ENCODE peak calls at places on chromosomes 3 and 15, in eight cellular contexts. One of them, this sample, is unnamed.

GRCh38 chr15:28896944-28897343 is 11.2 kb downstream of the APBA2 start:
- DNase-seq in bronchial epithelial cell: peak
- DNase-seq in fibroblast of mammary gland: peak
- DNase-seq in HL-60: no peak
- DNase-seq in GM23338: no peak
- DNase-seq in left ventricle myocardium inferior: no peak
- DNase-seq in heart left ventricle: no peak
- DNase-seq in breast epithelium: no peak
- DNase-seq in this sample: peak

GRCh38 chr15:51775967-51776816 is 24.8 kb downstream of the TMOD2 start:
- DNase-seq in bronchial epithelial cell: peak
- DNase-seq in fibroblast of mammary gland: peak
- DNase-seq in HL-60: no peak
- DNase-seq in GM23338: peak
- DNase-seq in left ventricle myocardium inferior: no peak
- DNase-seq in heart left ventricle: no peak
- DNase-seq in breast epithelium: no peak
- DNase-seq in this sample: peak

GRCh38 chr15:85858586-85859375 is 64.1 kb upstream of the KLHL25 start:
- DNase-seq in bronchial epithelial cell: peak
- DNase-seq in fibroblast of mammary gland: peak
- DNase-seq in HL-60: no peak
- DNase-seq in GM23338: peak
- DNase-seq in left ventricle myocardium inferior: peak
- DNase-seq in heart left ventricle: peak
- DNase-seq in breast epithelium: peak
- DNase-seq in this sample: peak

GRCh38 chr3:25582242-25582641 is 82.5 kb downstream of the TOP2B start:
- DNase-seq in bronchial epithelial cell: peak
- DNase-seq in fibroblast of mammary gland: peak
- DNase-seq in HL-60: no peak
- DNase-seq in GM23338: no peak
- DNase-seq in left ventricle myocardium inferior: no peak
- DNase-seq in heart left ventricle: no peak
- DNase-seq in breast epithelium: no peak
- DNase-seq in this sample: peak

GRCh38 chr15:76945494-76945893 is 13.9 kb downstream of the RCN2 start:
- DNase-seq in bronchial epithelial cell: no peak
- DNase-seq in fibroblast of mammary gland: no peak
- DNase-seq in HL-60: no peak
- DNase-seq in GM23338: no peak
- DNase-seq in left ventricle myocardium inferior: no peak
- DNase-seq in heart left ventricle: no peak
- DNase-seq in breast epithelium: no peak
- DNase-seq in this sample: no peak

GRCh38 chr3:66469220-66469640 is 31.6 kb downstream of the LRIG1 start:
- DNase-seq in bronchial epithelial cell: peak
- DNase-seq in fibroblast of mammary gland: no peak
- DNase-seq in HL-60: no peak
- DNase-seq in GM23338: no peak
- DNase-seq in left ventricle myocardium inferior: no peak
- DNase-seq in heart left ventricle: no peak
- DNase-seq in breast epithelium: no peak
- DNase-seq in this sample: peak

GRCh38 chr3:114551770-114552526 is 258.1 kb downstream of the TIGIT start:
- DNase-seq in bronchial epithelial cell: peak
- DNase-seq in fibroblast of mammary gland: peak
- DNase-seq in HL-60: no peak
- DNase-seq in GM23338: no peak
- DNase-seq in left ventricle myocardium inferior: no peak
- DNase-seq in heart left ventricle: peak
- DNase-seq in breast epithelium: no peak
- DNase-seq in this sample: peak

GRCh38 chr3:189714991-189715961 is 84.1 kb downstream of the TP63 start:
- DNase-seq in bronchial epithelial cell: peak
- DNase-seq in fibroblast of mammary gland: peak
- DNase-seq in HL-60: no peak
- DNase-seq in GM23338: no peak
- DNase-seq in left ventricle myocardium inferior: no peak
- DNase-seq in heart left ventricle: no peak
- DNase-seq in breast epithelium: no peak
- DNase-seq in this sample: peak

GRCh38 chr3:122975163-122975923 is 52.2 kb downstream of the SEMA5B start:
- DNase-seq in bronchial epithelial cell: peak
- DNase-seq in fibroblast of mammary gland: peak
- DNase-seq in HL-60: peak
- DNase-seq in GM23338: no peak
- DNase-seq in left ventricle myocardium inferior: no peak
- DNase-seq in heart left ventricle: peak
- DNase-seq in breast epithelium: peak
- DNase-seq in this sample: peak

GRCh38 chr15:64969401-64969800 is 20.3 kb downstream of the SPG21 start:
- DNase-seq in bronchial epithelial cell: no peak
- DNase-seq in fibroblast of mammary gland: no peak
- DNase-seq in HL-60: no peak
- DNase-seq in GM23338: no peak
- DNase-seq in left ventricle myocardium inferior: no peak
- DNase-seq in heart left ventricle: no peak
- DNase-seq in breast epithelium: no peak
- DNase-seq in this sample: no peak

GRCh38 chr3:39961404-39961693 is 151.9 kb downstream of the MYRIP start:
- DNase-seq in bronchial epithelial cell: no peak
- DNase-seq in fibroblast of mammary gland: no peak
- DNase-seq in HL-60: no peak
- DNase-seq in GM23338: no peak
- DNase-seq in left ventricle myocardium inferior: no peak
- DNase-seq in heart left ventricle: no peak
- DNase-seq in breast epithelium: no peak
- DNase-seq in this sample: no peak

GRCh38 chr3:11553436-11554235 is 90.1 kb downstream of the VGLL4 start:
- DNase-seq in bronchial epithelial cell: no peak
- DNase-seq in fibroblast of mammary gland: peak
- DNase-seq in HL-60: no peak
- DNase-seq in GM23338: no peak
- DNase-seq in left ventricle myocardium inferior: peak
- DNase-seq in heart left ventricle: peak
- DNase-seq in breast epithelium: no peak
- DNase-seq in this sample: peak

GRCh38 chr3:145017959-145018358 is 1046.3 kb downstream of the DIPK2A start:
- DNase-seq in bronchial epithelial cell: peak
- DNase-seq in fibroblast of mammary gland: peak
- DNase-seq in HL-60: no peak
- DNase-seq in GM23338: no peak
- DNase-seq in left ventricle myocardium inferior: no peak
- DNase-seq in heart left ventricle: no peak
- DNase-seq in breast epithelium: no peak
- DNase-seq in this sample: peak

GRCh38 chr15:72764656-72765055 is 18.9 kb downstream of the ADPGK start:
- DNase-seq in bronchial epithelial cell: no peak
- DNase-seq in fibroblast of mammary gland: no peak
- DNase-seq in HL-60: no peak
- DNase-seq in GM23338: no peak
- DNase-seq in left ventricle myocardium inferior: no peak
- DNase-seq in heart left ventricle: no peak
- DNase-seq in breast epithelium: no peak
- DNase-seq in this sample: no peak

GRCh38 chr15:101110681-101111569 is 140.9 kb downstream of the CHSY1 start:
- DNase-seq in bronchial epithelial cell: no peak
- DNase-seq in fibroblast of mammary gland: no peak
- DNase-seq in HL-60: no peak
- DNase-seq in GM23338: no peak
- DNase-seq in left ventricle myocardium inferior: peak
- DNase-seq in heart left ventricle: peak
- DNase-seq in breast epithelium: no peak
- DNase-seq in this sample: no peak

GRCh38 chr15:94792166-94792565 is 560.8 kb downstream of the MCTP2 start:
- DNase-seq in bronchial epithelial cell: peak
- DNase-seq in fibroblast of mammary gland: peak
- DNase-seq in HL-60: no peak
- DNase-seq in GM23338: no peak
- DNase-seq in left ventricle myocardium inferior: no peak
- DNase-seq in heart left ventricle: no peak
- DNase-seq in breast epithelium: no peak
- DNase-seq in this sample: peak

GRCh38 chr3:139326131-139326530 is 17.7 kb upstream of the MRPS22 start:
- DNase-seq in bronchial epithelial cell: no peak
- DNase-seq in fibroblast of mammary gland: no peak
- DNase-seq in HL-60: no peak
- DNase-seq in GM23338: no peak
- DNase-seq in left ventricle myocardium inferior: no peak
- DNase-seq in heart left ventricle: no peak
- DNase-seq in breast epithelium: no peak
- DNase-seq in this sample: no peak

GRCh38 chr3:63333815-63334214 is 55.7 kb downstream of the SYNPR start:
- DNase-seq in bronchial epithelial cell: peak
- DNase-seq in fibroblast of mammary gland: peak
- DNase-seq in HL-60: no peak
- DNase-seq in GM23338: peak
- DNase-seq in left ventricle myocardium inferior: no peak
- DNase-seq in heart left ventricle: no peak
- DNase-seq in breast epithelium: no peak
- DNase-seq in this sample: peak
- TF ChIP-seq CTCF in bronchial epithelial cell: no peak
- TF ChIP-seq CTCF in fibroblast of mammary gland: peak
- TF ChIP-seq CTCF in HL-60: no peak
- TF ChIP-seq CTCF in GM23338: peak
- TF ChIP-seq CTCF in left ventricle myocardium inferior: peak
- TF ChIP-seq CTCF in heart left ventricle: no peak
- TF ChIP-seq CTCF in breast epithelium: no peak
- TF ChIP-seq CTCF in this sample: peak

DNA sequence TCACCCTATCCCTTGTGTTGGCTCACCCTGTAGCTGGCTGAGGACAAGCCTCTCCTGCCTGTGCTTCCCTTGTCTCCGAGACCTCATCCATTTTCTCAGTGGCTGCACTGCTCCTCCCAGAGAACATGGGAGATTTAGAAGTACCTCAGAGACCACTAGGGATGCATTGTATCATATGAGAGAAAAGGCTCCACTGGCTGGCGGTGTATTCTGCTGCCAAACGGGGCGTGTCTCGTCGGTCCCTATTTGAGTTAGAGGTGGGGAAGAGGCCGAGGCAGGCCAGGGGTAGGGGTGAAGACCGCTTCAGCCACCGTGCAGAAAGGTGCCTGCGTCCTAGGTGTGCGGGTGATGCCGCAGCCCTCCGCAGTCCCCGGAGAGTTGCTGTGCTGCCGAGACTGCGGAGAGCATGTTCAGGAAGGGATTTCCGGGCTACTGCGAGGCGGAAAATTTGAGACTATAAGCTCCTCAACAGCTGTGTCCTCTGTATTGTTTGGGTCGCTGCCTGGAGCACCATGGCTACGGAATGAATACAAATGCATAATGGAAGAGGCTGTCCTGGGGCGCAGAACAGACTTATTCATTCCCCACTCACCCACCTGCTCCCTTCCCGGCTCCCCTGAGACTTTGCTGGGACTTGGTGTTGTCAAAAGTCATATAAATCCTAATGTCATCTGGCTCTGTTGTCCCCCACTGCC is 43.9 kb downstream of the SPSB4 start:
- DNase-seq in bronchial epithelial cell: no peak
- DNase-seq in fibroblast of mammary gland: peak
- DNase-seq in HL-60: no peak
- DNase-seq in GM23338: no peak
- DNase-seq in left ventricle myocardium inferior: peak
- DNase-seq in heart left ventricle: peak
- DNase-seq in breast epithelium: no peak
- DNase-seq in this sample: peak
- H3K4me3 ChIP-seq in bronchial epithelial cell: no peak
- H3K4me3 ChIP-seq in fibroblast of mammary gland: no peak
- H3K4me3 ChIP-seq in HL-60: no peak
- H3K4me3 ChIP-seq in GM23338: no peak
- H3K4me3 ChIP-seq in left ventricle myocardium inferior: peak
- H3K4me3 ChIP-seq in heart left ventricle: peak
- H3K4me3 ChIP-seq in breast epithelium: peak
- H3K4me3 ChIP-seq in this sample: peak

GRCh38 chr3:16378415-16378814 is 113.4 kb downstream of the OXNAD1 start:
- DNase-seq in bronchial epithelial cell: no peak
- DNase-seq in fibroblast of mammary gland: no peak
- DNase-seq in HL-60: no peak
- DNase-seq in GM23338: no peak
- DNase-seq in left ventricle myocardium inferior: no peak
- DNase-seq in heart left ventricle: no peak
- DNase-seq in breast epithelium: no peak
- DNase-seq in this sample: no peak

GRCh38 chr3:16378920-16379319 is 113.9 kb downstream of the OXNAD1 start:
- DNase-seq in bronchial epithelial cell: peak
- DNase-seq in fibroblast of mammary gland: peak
- DNase-seq in HL-60: no peak
- DNase-seq in GM23338: no peak
- DNase-seq in left ventricle myocardium inferior: no peak
- DNase-seq in heart left ventricle: no peak
- DNase-seq in breast epithelium: no peak
- DNase-seq in this sample: peak

GRCh38 chr3:16377196-16377595 is 112.2 kb downstream of the OXNAD1 start:
- DNase-seq in bronchial epithelial cell: no peak
- DNase-seq in fibroblast of mammary gland: no peak
- DNase-seq in HL-60: no peak
- DNase-seq in GM23338: no peak
- DNase-seq in left ventricle myocardium inferior: no peak
- DNase-seq in heart left ventricle: no peak
- DNase-seq in breast epithelium: no peak
- DNase-seq in this sample: no peak

GRCh38 chr3:16379838-16380237 is 114.8 kb downstream of the OXNAD1 start:
- DNase-seq in bronchial epithelial cell: no peak
- DNase-seq in fibroblast of mammary gland: no peak
- DNase-seq in HL-60: no peak
- DNase-seq in GM23338: no peak
- DNase-seq in left ventricle myocardium inferior: no peak
- DNase-seq in heart left ventricle: no peak
- DNase-seq in breast epithelium: no peak
- DNase-seq in this sample: no peak

GRCh38 chr3:16377847-16378302 is 112.9 kb downstream of the OXNAD1 start:
- DNase-seq in bronchial epithelial cell: no peak
- DNase-seq in fibroblast of mammary gland: no peak
- DNase-seq in HL-60: no peak
- DNase-seq in GM23338: peak
- DNase-seq in left ventricle myocardium inferior: no peak
- DNase-seq in heart left ventricle: no peak
- DNase-seq in breast epithelium: no peak
- DNase-seq in this sample: no peak
- TF ChIP-seq CTCF in bronchial epithelial cell: no peak
- TF ChIP-seq CTCF in fibroblast of mammary gland: no peak
- TF ChIP-seq CTCF in HL-60: no peak
- TF ChIP-seq CTCF in GM23338: peak
- TF ChIP-seq CTCF in left ventricle myocardium inferior: peak
- TF ChIP-seq CTCF in heart left ventricle: no peak
- TF ChIP-seq CTCF in breast epithelium: no peak
- TF ChIP-seq CTCF in this sample: no peak

DNA sequence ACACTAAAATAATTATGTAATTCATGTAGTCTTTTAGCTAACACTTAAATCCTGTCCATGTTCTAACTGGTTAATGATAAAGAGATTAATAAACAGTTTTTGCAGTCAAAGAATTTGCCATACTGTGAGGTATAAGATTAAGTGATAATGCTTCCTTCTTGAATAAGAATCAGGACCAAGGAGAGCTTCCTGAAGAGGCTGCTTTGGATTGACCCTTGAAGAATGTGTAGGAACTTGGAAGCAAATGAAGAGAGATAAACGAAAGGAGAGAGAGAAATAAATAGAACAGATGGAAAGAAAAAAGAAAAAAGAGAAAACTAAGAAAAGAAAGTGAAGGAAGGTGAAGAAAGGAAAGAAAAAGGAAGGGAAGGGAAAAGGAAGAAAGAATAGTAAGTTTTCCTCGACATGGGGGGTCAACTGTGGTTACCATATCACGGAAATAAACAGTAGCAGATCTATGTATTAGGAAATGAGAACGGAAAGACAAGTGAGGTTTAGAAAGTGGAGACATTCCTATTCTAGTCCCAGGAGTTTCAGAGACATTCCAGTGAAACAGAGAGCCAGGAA is 539.8 kb downstream of the FGF12 start:
- DNase-seq in bronchial epithelial cell: no peak
- DNase-seq in fibroblast of mammary gland: no peak
- DNase-seq in HL-60: no peak
- DNase-seq in GM23338: peak
- DNase-seq in left ventricle myocardium inferior: no peak
- DNase-seq in heart left ventricle: no peak
- DNase-seq in breast epithelium: no peak
- DNase-seq in this sample: no peak
- H3K4me3 ChIP-seq in bronchial epithelial cell: no peak
- H3K4me3 ChIP-seq in fibroblast of mammary gland: no peak
- H3K4me3 ChIP-seq in HL-60: no peak
- H3K4me3 ChIP-seq in GM23338: no peak
- H3K4me3 ChIP-seq in left ventricle myocardium inferior: no peak
- H3K4me3 ChIP-seq in heart left ventricle: no peak
- H3K4me3 ChIP-seq in breast epithelium: no peak
- H3K4me3 ChIP-seq in this sample: no peak